ENCODE peak calls at places on chromosomes 4 and X, in six cellular contexts. T, I, Q, U, V and H are unnamed samples.

GRCh38 chr4:114807357-114807756 is 208.8 kb downstream of the UGT8 start:
- DNase-seq in T (no peak), I (no peak), U (no peak), Q (no peak), V (no peak), H (no peak)

GRCh38 chrX:85244411-85245210 is 820 bp downstream of the ZNF711 start:
- DNase-seq in T (peak; percentile 7), I (no peak), Q (peak; percentile 30), U (peak; percentile 54), V (no peak), H (peak; percentile 34)

GRCh38 chrX:87687703-87688102 is 170.1 kb downstream of the KLHL4 start:
- DNase-seq in Q (no peak), U (no peak), T (no peak), I (no peak), V (no peak), H (no peak)

GRCh38 chr4:11720292-11720691 is 291.6 kb upstream of the HS3ST1 start:
- DNase-seq in V (no peak), I (no peak), Q (peak; percentile 62), T (peak; percentile 67), U (peak; percentile 57), H (peak; percentile 8)

GRCh38 chr4:4852591-4853362 is 6.7 kb upstream of the MSX1 start:
- DNase-seq in T (peak; percentile 76), U (no peak), V (no peak), I (no peak), Q (peak; percentile 22), H (no peak)

GRCh38 chr4:104425948-104426347 is 68.7 kb downstream of the CXXC4 start:
- DNase-seq in Q (no peak), U (no peak), T (no peak), V (no peak), I (no peak), H (no peak)

GRCh38 chr4:83248486-83248885 is 36.1 kb downstream of the COQ2 start:
- DNase-seq in V (no peak), Q (no peak), I (no peak), T (peak; percentile 12), U (no peak), H (no peak)

GRCh38 chr4:119038465-119038864 is 97.2 kb upstream of the MYOZ2 start:
- DNase-seq in I (no peak), Q (peak; percentile 43), T (peak; percentile 40), V (no peak), U (no peak), H (no peak)

GRCh38 chr4:120916937-120917336 is 5.6 kb downstream of the PRDM5 start:
- DNase-seq in U (peak; percentile 3), T (peak; percentile 31), Q (no peak), V (no peak), I (no peak), H (no peak)

GRCh38 chr4:143185253-143186107 is 763 bp downstream of the USP38 start:
- DNase-seq in I (no peak), U (no peak), V (peak; percentile 79), Q (peak; percentile 46), T (peak; percentile 8), H (peak; percentile 8)

GRCh38 chrX:72030431-72030830 is 101.3 kb downstream of the RTL5 start:
- DNase-seq in V (no peak), T (no peak), Q (no peak), I (no peak), U (no peak), H (no peak)

GRCh38 chrX:20237864-20238263 is 28.8 kb downstream of the RPS6KA3 start:
- DNase-seq in V (no peak), T (peak; percentile 41), U (no peak), Q (no peak), I (no peak), H (no peak)

GRCh38 chr4:60378010-60378409 is 822.1 kb upstream of the ADGRL3 start:
- DNase-seq in T (no peak), I (no peak), Q (no peak), U (no peak), V (no peak), H (no peak)

GRCh38 chr4:77613267-77613666 is 7.6 kb downstream of the CXCL13 start:
- DNase-seq in I (no peak), Q (no peak), U (no peak), T (no peak), V (no peak), H (no peak)

GRCh38 chr4:144787365-144788263 is 141.7 kb downstream of the HHIP start:
- DNase-seq in U (peak; percentile 62), T (peak; percentile 49), I (no peak), Q (peak; percentile 61), V (no peak), H (no peak)

GRCh38 chr4:48254381-48255072 is 15.1 kb downstream of the TEC start:
- DNase-seq in Q (no peak), I (no peak), T (peak; percentile 82), U (no peak), V (no peak), H (no peak)

GRCh38 chr4:5758741-5759140 is 47.7 kb downstream of the EVC start:
- DNase-seq in Q (peak; percentile 78), V (no peak), T (peak; percentile 99), I (no peak), U (no peak), H (peak; percentile 30)

GRCh38 chr4:107863416-107863815 is 38.7 kb downstream of the SGMS2 start:
- DNase-seq in V (no peak), U (no peak), T (peak; percentile 42), I (no peak), Q (no peak), H (no peak)

GRCh38 chr4:153365003-153365402 is 20.5 kb downstream of the MND1 start:
- DNase-seq in I (no peak), Q (no peak), V (no peak), U (no peak), T (no peak), H (no peak)

GRCh38 chr4:761086-761485 is 55.5 kb downstream of the PCGF3 start:
- DNase-seq in Q (no peak), T (no peak), I (no peak), V (no peak), U (no peak), H (no peak)
- H3K36me3 ChIP-seq in Q (peaks cover 38% of the 10 kb centered on the region), T (peaks cover 57% of the 10 kb centered on the region), I (peaks cover 17% of the 10 kb centered on the region), V (peaks cover 67% of the 10 kb centered on the region), U (peaks cover 7% of the 10 kb centered on the region), H (no peaks in the 10 kb centered on the region)

GRCh38 chr4:113469926-113470325 is 291.6 kb downstream of the CAMK2D start:
- DNase-seq in V (no peak), I (no peak), Q (no peak), T (no peak), U (no peak), H (no peak)
- H3K4me1 ChIP-seq in V (peaks cover 27% of the 10 kb centered on the region), I (no peaks in the 10 kb centered on the region), Q (peaks cover 31% of the 10 kb centered on the region), T (peaks cover 5% of the 10 kb centered on the region), U (no peaks in the 10 kb centered on the region), H (no peaks in the 10 kb centered on the region)

DNA sequence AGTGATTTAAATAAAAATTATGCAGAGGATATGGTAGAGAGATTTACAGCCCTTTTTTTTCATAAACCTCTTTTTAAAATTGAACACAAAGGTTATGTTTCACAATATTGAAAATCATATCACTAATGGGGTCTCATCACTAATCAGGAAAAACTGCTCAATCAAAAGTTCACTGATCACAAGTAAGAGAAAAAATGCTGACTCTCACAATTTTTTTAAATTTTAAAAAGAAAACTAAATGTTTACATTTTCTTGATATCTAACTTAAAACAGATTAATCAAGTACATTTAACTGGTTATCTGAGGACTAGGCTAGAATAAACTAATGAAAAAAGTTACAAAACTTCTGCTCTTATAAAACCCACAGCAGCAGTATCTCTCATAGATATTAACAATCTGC is 8.5 kb downstream of the LAMTOR3 start:
- DNase-seq in Q (no peak), I (no peak), T (no peak), V (no peak), U (no peak), H (no peak)
- H3K36me3 ChIP-seq in Q (peaks cover 1% of the 10 kb centered on the region), I (peaks cover 40% of the 10 kb centered on the region), T (peaks cover 10% of the 10 kb centered on the region), V (peaks cover 42% of the 10 kb centered on the region), U (peaks cover 23% of the 10 kb centered on the region), H (peaks cover 22% of the 10 kb centered on the region)

DNA sequence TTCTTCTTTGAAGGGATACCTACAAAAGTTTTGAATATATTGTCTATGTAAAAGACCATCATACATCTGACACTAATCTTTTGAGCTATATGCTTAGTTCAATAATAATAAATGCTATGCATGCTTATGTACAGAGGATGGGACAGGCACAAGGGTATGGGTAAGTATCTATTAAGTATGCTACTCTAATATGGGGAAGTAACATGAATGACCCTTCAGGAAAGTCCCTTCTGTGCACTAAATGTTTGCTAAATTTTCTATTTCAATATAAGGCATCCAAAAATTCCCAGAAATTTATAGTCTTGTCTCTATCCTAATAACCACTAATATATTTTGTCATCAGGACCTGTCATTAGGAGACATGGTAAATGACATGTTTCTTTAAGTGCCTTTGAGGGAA is 19.0 kb downstream of the ATP8A1 start:
- DNase-seq in I (no peak), T (no peak), U (no peak), Q (no peak), V (no peak), H (no peak)
- H3K4me1 ChIP-seq in I (no peaks in the 10 kb centered on the region), T (no peaks in the 10 kb centered on the region), U (peaks cover 4% of the 10 kb centered on the region), Q (no peaks in the 10 kb centered on the region), V (no peaks in the 10 kb centered on the region), H (peaks cover 53% of the 10 kb centered on the region)

DNA sequence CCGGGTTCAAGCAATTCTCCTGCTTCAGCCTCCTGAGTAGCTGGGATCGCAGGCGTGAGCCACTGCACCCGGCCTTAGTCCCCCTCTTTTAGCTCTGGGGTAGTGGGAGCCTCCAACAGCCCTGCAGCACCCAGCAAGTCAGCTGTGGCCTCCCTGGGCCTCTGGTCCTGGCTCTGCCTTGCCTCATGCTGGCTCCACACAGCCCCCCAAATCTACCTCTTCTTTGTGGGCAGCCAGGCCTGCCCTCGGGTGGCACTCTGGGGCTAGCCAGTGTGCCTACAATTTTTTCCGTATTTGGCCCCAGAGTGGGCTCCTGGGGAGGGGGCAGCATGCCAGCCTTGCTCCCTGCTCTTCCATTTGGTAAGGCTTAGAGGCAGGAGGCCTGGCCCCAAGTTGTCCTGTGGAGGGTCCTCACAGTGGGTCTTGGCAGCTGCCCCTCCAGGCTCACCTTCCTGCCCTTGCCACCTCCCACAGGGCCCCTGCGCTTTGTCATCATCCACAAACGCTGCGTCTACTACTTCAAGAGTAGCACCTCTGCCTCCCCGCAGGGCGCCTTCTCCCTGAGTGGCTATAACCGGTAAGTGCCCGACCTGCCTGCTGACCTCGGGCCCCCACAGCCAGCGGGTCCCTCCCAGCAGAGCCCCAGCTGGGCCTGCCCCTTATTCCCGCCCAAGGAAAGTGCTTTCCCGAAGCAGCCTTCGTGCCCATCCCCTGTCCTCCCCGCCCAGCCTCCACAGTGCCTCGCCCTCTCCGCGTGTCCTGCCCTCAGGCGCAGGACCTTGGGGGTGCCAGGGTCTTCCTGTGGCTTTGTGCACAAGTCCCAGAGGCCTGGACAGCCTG is 21.0 kb upstream of the ADD1 start:
- DNase-seq in U (no peak), Q (no peak), I (no peak), T (no peak), V (peak; percentile 70), H (no peak)
- H3K36me3 ChIP-seq in U (no peaks in the 10 kb centered on the region), Q (peaks cover 42% of the 10 kb centered on the region), I (peaks cover 48% of the 10 kb centered on the region), T (peaks cover 65% of the 10 kb centered on the region), V (peaks cover 73% of the 10 kb centered on the region), H (peaks cover 61% of the 10 kb centered on the region)